ENCODE peak calls at places on chromosome 2, in nine cellular contexts. C is pancreas, S is left ventricle myocardium inferior, R is Peyer's patch, G is uterus, K is ascending aorta, Z is PC-9, X is lower lobe of right lung, E is H9. D is an unnamed sample. For H3K9me3, the result is how much of the 10 kb centered on the place peaks cover.

GRCh38 chr2:216131175-216131926 is 22.2 kb downstream of the XRCC5 start:
- DNase-seq in K (no peak), C (no peak), X (no peak), R (no peak), Z (no peak), G (no peak), S (no peak), E (no peak), D (no peak)

GRCh38 chr2:190627881-190628412 is 20.9 kb upstream of the NAB1 start:
- DNase-seq in R (no peak), S (peak), X (no peak), C (peak), G (no peak), Z (no peak), K (no peak), E (no peak), D (peak)

GRCh38 chr2:121534007-121534406 is 3.3 kb downstream of the RNU4ATAC start:
- DNase-seq in E (no peak), R (no peak), K (no peak), G (no peak), X (no peak), Z (no peak), S (no peak), C (no peak), D (no peak)

GRCh38 chr2:119996148-119996547 is 16.7 kb upstream of the EPB41L5 start:
- DNase-seq in E (no peak), R (no peak), S (no peak), Z (no peak), C (no peak), X (no peak), G (no peak), K (no peak), D (no peak)

GRCh38 chr2:238138331-238139102 is at the start of gene KLHL30:
- DNase-seq in R (no peak), G (no peak), E (no peak), X (no peak), S (peak), Z (peak), K (peak), C (no peak), D (no peak)

GRCh38 chr2:196131384-196131861 is 40.0 kb downstream of the STK17B start:
- DNase-seq in G (no peak), K (no peak), X (peak), C (no peak), S (no peak), Z (peak), R (peak), E (peak), D (no peak)

GRCh38 chr2:1678609-1679008 is 65.7 kb downstream of the PXDN start:
- DNase-seq in Z (no peak), S (no peak), C (no peak), X (peak), G (no peak), K (no peak), E (no peak), R (no peak), D (no peak)

GRCh38 chr2:28129955-28130695 is 239.6 kb downstream of the BABAM2 start:
- DNase-seq in X (no peak), C (no peak), R (no peak), G (no peak), K (no peak), E (no peak), S (no peak), Z (no peak), D (no peak)

GRCh38 chr2:173898178-173898668 is 67.0 kb downstream of the SP3 start:
- DNase-seq in R (no peak), S (no peak), E (no peak), X (no peak), K (no peak), Z (no peak), C (no peak), G (no peak), D (no peak)

GRCh38 chr2:205076405-205076804 is 531.1 kb downstream of the PARD3B start:
- DNase-seq in E (no peak), Z (no peak), X (no peak), K (no peak), S (no peak), R (no peak), C (no peak), G (no peak), D (no peak)

GRCh38 chr2:134460583-134460998 is 206.7 kb downstream of the MGAT5 start:
- DNase-seq in X (peak), C (peak), R (peak), E (peak), S (peak), G (no peak), Z (peak), K (no peak), D (peak)

GRCh38 chr2:235605306-235605998 is 111.6 kb downstream of the AGAP1 start:
- DNase-seq in R (peak), S (peak), Z (no peak), E (peak), K (no peak), G (peak), C (peak), X (peak), D (peak)

GRCh38 chr2:226130192-226130591 is 669.4 kb downstream of the IRS1 start:
- DNase-seq in S (no peak), X (no peak), C (no peak), E (no peak), G (no peak), R (no peak), Z (no peak), K (no peak), D (no peak)

GRCh38 chr2:72220170-72220569 is 72.5 kb upstream of the CYP26B1 start:
- DNase-seq in G (no peak), X (no peak), R (no peak), C (no peak), E (peak), S (no peak), K (no peak), Z (no peak), D (no peak)

GRCh38 chr2:222982010-222982908 is 69.7 kb upstream of the KCNE4 start:
- DNase-seq in R (no peak), E (peak), C (peak), K (no peak), X (no peak), G (peak), Z (peak), S (peak), D (peak)

GRCh38 chr2:47070155-47070919 is 84.8 kb downstream of the STPG4 start:
- DNase-seq in C (no peak), X (peak), S (no peak), R (no peak), E (no peak), Z (no peak), K (no peak), G (no peak), D (peak)

GRCh38 chr2:161208527-161209139 is 48.4 kb downstream of the TANK start:
- DNase-seq in X (no peak), S (no peak), R (no peak), Z (no peak), C (no peak), G (no peak), E (peak), K (no peak), D (no peak)

GRCh38 chr2:75627902-75628504 is 18.6 kb upstream of the MRPL19 start:
- DNase-seq in C (peak), Z (peak), E (peak), R (peak), S (peak), X (peak), G (peak), K (no peak), D (peak)

GRCh38 chr2:201237486-201238241 is 22.7 kb upstream of the CASP8 start:
- DNase-seq in Z (no peak), S (no peak), K (no peak), G (no peak), X (no peak), E (no peak), R (no peak), C (no peak), D (no peak)

GRCh38 chr2:172572981-172573380 is 17.1 kb downstream of the PDK1 start:
- DNase-seq in X (no peak), R (no peak), G (no peak), K (no peak), S (no peak), E (no peak), Z (no peak), C (no peak), D (no peak)
- H3K9me3 ChIP-seq in X (under half), R (under half), G (under half), K (under half), S (under half), E (under half), Z (under half), C (under half), D (under half)

GRCh38 chr2:169303579-169304285 is 58.6 kb downstream of the LRP2 start:
- DNase-seq in C (no peak), K (no peak), R (no peak), E (no peak), S (no peak), G (no peak), X (no peak), Z (no peak), D (no peak)
- H3K27ac ChIP-seq in C (no peak), K (no peak), R (no peak), E (no peak), S (no peak), G (no peak), X (no peak), Z (no peak), D (no peak)

DNA sequence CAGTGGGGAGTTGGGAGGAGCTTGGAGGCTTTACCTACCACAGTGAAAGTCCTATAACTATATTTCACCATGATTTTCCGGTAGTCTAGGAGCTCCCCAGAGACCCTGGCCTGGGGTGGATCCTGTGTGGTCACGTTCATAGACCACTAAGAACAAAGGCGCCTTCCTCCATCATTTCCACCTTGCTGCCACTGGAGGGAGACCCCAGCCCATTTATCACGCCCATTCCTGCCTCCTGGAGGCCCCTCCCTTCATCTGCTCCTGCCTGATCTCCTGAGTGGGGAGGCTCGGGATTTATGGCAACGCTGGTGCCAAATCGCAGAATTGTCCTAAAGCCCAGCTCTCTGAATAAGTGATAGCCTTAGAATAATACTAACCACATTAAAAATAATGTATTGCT is 507.6 kb upstream of the SPHKAP start:
- DNase-seq in G (no peak), R (no peak), Z (no peak), X (no peak), K (no peak), S (no peak), C (no peak), E (peak), D (no peak)
- TF ChIP-seq CTCF in G (no peak), R (no peak), Z (no peak), X (peak), K (no peak), S (no peak), C (no peak), E (peak), D (no peak)

GRCh38 chr2:62216113-62216512 is 20.2 kb downstream of the B3GNT2 start:
- DNase-seq in Z (no peak), K (no peak), E (no peak), C (no peak), G (no peak), R (no peak), S (no peak), X (no peak), D (no peak)
- H3K9me3 ChIP-seq in Z (under half), K (under half), E (under half), C (under half), G (under half), R (under half), S (under half), X (under half), D (under half)

GRCh38 chr2:239192456-239192855 is 208.4 kb downstream of the HDAC4 start:
- DNase-seq in K (no peak), X (no peak), S (no peak), R (no peak), E (peak), Z (no peak), G (peak), C (no peak), D (peak)

GRCh38 chr2:239189711-239190131 is 211.1 kb downstream of the HDAC4 start:
- DNase-seq in R (peak), G (peak), S (peak), K (no peak), E (peak), X (no peak), Z (no peak), C (no peak), D (peak)

GRCh38 chr2:239192975-239193374 is 207.8 kb downstream of the HDAC4 start:
- DNase-seq in C (no peak), Z (no peak), R (no peak), X (no peak), S (no peak), K (no peak), E (no peak), G (peak), D (peak)

GRCh38 chr2:239190346-239190745 is 210.5 kb downstream of the HDAC4 start:
- DNase-seq in G (peak), R (no peak), S (peak), C (no peak), E (peak), X (no peak), K (no peak), Z (no peak), D (peak)

DNA sequence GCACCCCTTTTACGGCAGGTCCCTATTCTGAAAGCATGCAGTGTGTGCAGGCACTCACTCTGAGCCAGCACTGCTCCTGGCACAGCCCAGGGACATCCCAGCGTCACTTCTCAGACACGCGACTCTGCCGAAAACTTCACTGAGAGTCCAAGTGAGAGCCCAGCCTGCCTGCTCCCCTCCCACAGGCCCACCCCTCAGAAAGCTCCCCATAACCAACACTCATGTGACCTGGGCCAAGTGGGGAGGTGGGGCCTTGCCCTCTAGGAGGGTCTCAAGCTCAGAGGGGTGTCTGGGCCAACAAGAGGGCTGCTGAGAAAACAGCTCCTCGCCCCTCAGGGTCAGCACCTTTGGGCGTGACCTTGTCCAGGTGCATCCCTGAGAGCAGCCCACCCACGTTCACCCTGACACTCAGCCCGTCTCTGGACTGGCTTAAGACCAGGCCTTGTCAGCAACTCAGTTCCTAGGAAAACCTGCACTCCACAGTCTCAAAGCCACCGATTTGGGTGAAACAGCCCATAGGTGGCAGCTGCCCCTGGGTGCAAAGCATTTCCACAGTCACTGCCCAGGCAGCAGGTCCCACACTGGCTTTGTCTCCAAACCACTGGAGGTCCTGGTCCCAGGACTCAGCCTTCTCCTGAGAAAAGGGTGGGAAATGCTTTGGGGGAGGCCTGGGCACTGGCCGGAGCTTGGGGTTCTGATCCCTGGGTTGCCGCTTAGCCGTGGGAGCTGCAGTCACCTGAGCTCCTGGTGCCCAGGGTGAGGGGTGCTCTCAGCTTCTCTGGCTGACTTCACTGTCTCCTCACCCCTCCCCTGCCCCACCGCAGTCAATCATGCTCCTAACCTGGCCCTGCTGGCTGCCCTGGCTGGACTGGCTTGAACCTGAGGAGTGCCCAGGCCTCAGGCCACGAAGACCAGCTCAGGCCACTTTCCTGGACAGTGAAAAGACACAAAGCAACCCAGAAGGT is 209.6 kb downstream of the HDAC4 start:
- DNase-seq in R (no peak), Z (no peak), C (no peak), G (peak), S (peak), K (no peak), X (no peak), E (peak), D (peak)
- H3K27ac ChIP-seq in R (no peak), Z (no peak), C (no peak), G (no peak), S (no peak), K (no peak), X (no peak), E (no peak), D (no peak)

GRCh38 chr2:63588385-63589147 is at the start of the genes MDH1 and WDPCP:
- DNase-seq in S (peak), R (peak), E (peak), Z (peak), C (peak), X (peak), K (peak), G (peak), D (peak)

GRCh38 chr2:63591566-63592175 is 2.9 kb downstream of the MDH1 start:
- DNase-seq in S (no peak), Z (no peak), R (no peak), K (no peak), X (no peak), E (no peak), C (no peak), G (no peak), D (no peak)

GRCh38 chr2:63587814-63588384 is 378 bp downstream of the WDPCP start:
- DNase-seq in Z (no peak), S (no peak), K (no peak), E (no peak), X (no peak), R (no peak), C (no peak), G (no peak), D (no peak)

GRCh38 chr2:63590621-63591408 is 2.1 kb downstream of the MDH1 start:
- DNase-seq in S (no peak), K (no peak), Z (no peak), C (no peak), G (peak), R (no peak), E (no peak), X (no peak), D (no peak)

DNA sequence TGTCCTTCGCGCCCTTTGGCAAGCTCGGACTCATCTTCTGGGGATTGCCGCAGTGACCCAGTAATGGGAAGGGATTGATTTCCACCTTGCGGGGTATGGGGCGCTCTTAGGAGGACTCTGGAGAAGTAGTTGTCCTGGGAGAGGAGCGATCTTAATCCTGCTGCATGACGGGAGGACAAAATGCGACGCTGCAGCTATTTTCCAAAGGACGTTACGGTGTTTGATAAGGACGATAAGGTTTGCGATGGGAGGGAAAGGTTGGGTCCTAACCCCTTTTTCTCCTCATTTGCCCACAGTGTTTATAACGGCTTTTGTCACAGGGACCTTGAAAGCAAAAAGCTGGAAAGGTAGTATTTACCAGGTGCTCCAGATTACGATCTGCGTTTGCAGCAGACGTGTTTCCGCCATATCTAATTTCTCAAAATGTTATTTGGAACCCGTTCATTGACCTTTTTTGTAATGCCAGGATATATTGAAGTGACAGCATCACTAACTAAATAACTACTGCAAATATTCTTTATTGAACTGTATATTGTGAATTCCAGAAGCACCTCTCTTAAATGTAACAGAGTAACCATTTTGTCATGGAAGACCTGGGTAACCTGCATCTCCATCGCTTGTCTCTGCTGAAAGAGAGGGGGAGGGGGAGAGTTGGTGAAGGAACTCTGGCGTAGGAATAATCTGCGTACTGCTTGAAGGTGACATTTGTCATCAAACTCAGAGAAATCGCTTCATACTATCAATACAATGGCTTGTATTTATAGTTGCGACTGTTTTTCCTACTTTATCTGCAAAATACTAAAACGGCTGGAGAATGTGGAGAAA is 597 bp downstream of the MDH1 start:
- DNase-seq in S (no peak), X (no peak), Z (no peak), C (no peak), E (no peak), R (no peak), K (no peak), G (no peak), D (no peak)
- TF ChIP-seq CTCF in S (no peak), X (no peak), Z (no peak), C (no peak), E (no peak), R (no peak), K (no peak), G (no peak), D (no peak)

DNA sequence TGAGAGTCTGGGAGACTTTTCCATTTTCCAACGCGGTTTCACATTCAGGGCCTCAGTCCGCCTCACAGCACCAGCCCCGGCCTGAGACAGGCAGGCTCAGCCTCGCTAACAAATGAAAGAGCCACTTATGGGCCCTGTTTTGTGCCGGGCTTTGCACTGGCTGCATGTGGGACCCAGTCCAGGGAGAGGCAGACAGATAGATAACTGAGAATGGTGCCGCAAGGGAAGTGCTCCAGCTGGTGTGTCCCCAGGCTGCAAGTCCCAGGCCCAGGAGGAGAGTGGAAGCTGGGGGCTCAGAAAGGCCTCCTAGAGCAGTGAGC is 26.2 kb downstream of the ADRA2B start:
- DNase-seq in C (no peak), S (peak), K (no peak), X (peak), E (no peak), R (peak), Z (no peak), G (no peak), D (no peak)
- H3K9me3 ChIP-seq in C (under half), S (under half), K (under half), X (under half), E (under half), R (under half), Z (under half), G (under half), D (under half)

GRCh38 chr2:16629044-16629443 is 36.6 kb downstream of the CYRIA start:
- DNase-seq in S (no peak), E (no peak), C (no peak), Z (no peak), X (no peak), R (no peak), G (no peak), K (no peak), D (no peak)
- H3K27ac ChIP-seq in S (no peak), E (no peak), C (no peak), Z (no peak), X (no peak), R (no peak), G (peak), K (no peak), D (no peak)